ENCODE peak calls at places on chromosome 2, in four cellular contexts. Q is heart right ventricle, G is DND-41, H is IMR-90. F is an unnamed sample.

GRCh38 chr2:121485039-121485438 is 45.6 kb upstream of the RNU4ATAC start:
- DNase-seq in Q (no peak), G (no peak), H (peak; percentile 84), F (no peak)

GRCh38 chr2:102523647-102524046 is 50.6 kb downstream of the SLC9A4 start:
- DNase-seq in Q (no peak), G (no peak), H (no peak), F (no peak)

GRCh38 chr2:26754972-26755670 is 9.0 kb upstream of the SLC35F6 start:
- DNase-seq in Q (no peak), G (no peak), H (no peak), F (no peak)

GRCh38 chr2:71066856-71067255 is 1.6 kb upstream of the NAGK start:
- DNase-seq in Q (no peak), G (no peak), H (no peak), F (no peak)

GRCh38 chr2:230326453-230327417 is at the start of gene SP140L:
- DNase-seq in Q (peak; percentile 69), G (peak; percentile 85), H (peak; percentile 84), F (peak; percentile 70)

GRCh38 chr2:8659092-8659734 is 22.6 kb upstream of the ID2 start:
- DNase-seq in Q (no peak), G (no peak), H (no peak), F (no peak)

GRCh38 chr2:205768815-205769493 is 86.7 kb downstream of the NRP2 start:
- DNase-seq in Q (no peak), G (no peak), H (peak; percentile 60), F (no peak)

GRCh38 chr2:127188797-127189196 is 31.3 kb downstream of the CYP27C1 start:
- DNase-seq in Q (no peak), G (no peak), H (no peak), F (no peak)

GRCh38 chr2:132670961-132671781 is 1.2 kb upstream of the LYPD1 start:
- DNase-seq in Q (no peak), G (no peak), H (peak; percentile 97), F (no peak)

GRCh38 chr2:69382547-69382946 is 4.5 kb downstream of the GFPT1 start:
- DNase-seq in Q (no peak), G (no peak), H (no peak), F (no peak)

GRCh38 chr2:54386585-54386984 is 69.5 kb upstream of the SPTBN1 start:
- DNase-seq in Q (no peak), G (no peak), H (no peak), F (no peak)

GRCh38 chr2:187982668-187983067 is 309.0 kb upstream of the GULP1 start:
- DNase-seq in Q (peak; percentile 25), G (no peak), H (peak; percentile 92), F (no peak)

GRCh38 chr2:157743051-157743450 is 114.4 kb upstream of the ACVR1C start:
- DNase-seq in Q (no peak), G (no peak), H (no peak), F (no peak)

GRCh38 chr2:45816273-45816672 is 164.8 kb downstream of the PRKCE start:
- DNase-seq in Q (no peak), G (no peak), H (peak; percentile 52), F (no peak)

GRCh38 chr2:120571015-120571728 is 164.5 kb upstream of the GLI2 start:
- DNase-seq in Q (no peak), G (no peak), H (no peak), F (no peak)

GRCh38 chr2:156021326-156022040 is 311.0 kb downstream of the NR4A2 start:
- DNase-seq in Q (no peak), G (no peak), H (no peak), F (no peak)

GRCh38 chr2:14907014-14907612 is 274.6 kb downstream of the LRATD1 start:
- DNase-seq in Q (no peak), G (no peak), H (no peak), F (no peak)

GRCh38 chr2:144707927-144708326 is 188.0 kb upstream of the ZEB2 start:
- DNase-seq in Q (no peak), G (no peak), H (peak; percentile 24), F (no peak)

GRCh38 chr2:67918471-67918870 is 144.3 kb downstream of the C1D start:
- DNase-seq in Q (no peak), G (no peak), H (no peak), F (no peak)

GRCh38 chr2:173397539-173397938 is 42.9 kb downstream of the CDCA7 start:
- DNase-seq in Q (no peak), G (no peak), H (no peak), F (no peak)

GRCh38 chr2:144996225-144996795 is 476.4 kb upstream of the ZEB2 start:
- DNase-seq in Q (no peak), G (no peak), H (peak; percentile 70), F (no peak)

GRCh38 chr2:177317443-177317842 is 52.9 kb upstream of the NFE2L2 start:
- DNase-seq in Q (no peak), G (no peak), H (no peak), F (no peak)

GRCh38 chr2:196836440-196836839 is 27.3 kb upstream of the C2orf66 start:
- DNase-seq in Q (no peak), G (no peak), H (peak; percentile 41), F (no peak)

GRCh38 chr2:36780231-36780808 is 83.8 kb downstream of the VIT start:
- DNase-seq in Q (no peak), G (no peak), H (peak; percentile 66), F (no peak)

GRCh38 chr2:144516981-144517824 is 2.7 kb downstream of the ZEB2 start:
- DNase-seq in Q (peak; percentile 49), G (peak; percentile 33), H (peak; percentile 98), F (no peak)

GRCh38 chr2:168233166-168233565 is 14.2 kb downstream of the STK39 start:
- DNase-seq in Q (no peak), G (no peak), H (no peak), F (no peak)

GRCh38 chr2:59182249-59182648 is 941.1 kb upstream of the FANCL start:
- DNase-seq in Q (no peak), G (peak; percentile 14), H (peak; percentile 15), F (no peak)

GRCh38 chr2:10932345-10933151 is 20.8 kb downstream of the KCNF1 start:
- DNase-seq in Q (no peak), G (no peak), H (peak; percentile 36), F (no peak)

GRCh38 chr2:72367530-72368225 is 220.0 kb upstream of the CYP26B1 start:
- DNase-seq in Q (peak; percentile 61), G (no peak), H (peak; percentile 90), F (no peak)

GRCh38 chr2:128503358-128504241 is 184.9 kb upstream of the HS6ST1 start:
- DNase-seq in Q (no peak), G (peak; percentile 56), H (no peak), F (no peak)

GRCh38 chr2:163665817-163666216 is 70.0 kb downstream of the FIGN start:
- DNase-seq in Q (no peak), G (no peak), H (peak; percentile 49), F (no peak)

GRCh38 chr2:180555391-180555965 is 424.9 kb upstream of the UBE2E3 start:
- DNase-seq in Q (no peak), G (no peak), H (no peak), F (no peak)

GRCh38 chr2:180075763-180076362 is 68.8 kb upstream of the CWC22 start:
- DNase-seq in Q (no peak), G (no peak), H (no peak), F (no peak)

GRCh38 chr2:173191601-173192000 is 116.0 kb downstream of the MAP3K20 start:
- DNase-seq in Q (no peak), G (no peak), H (peak; percentile 55), F (no peak)

GRCh38 chr2:17892726-17893534 is 14.5 kb downstream of the KCNS3 start:
- DNase-seq in Q (no peak), G (no peak), H (no peak), F (no peak)

DNA sequence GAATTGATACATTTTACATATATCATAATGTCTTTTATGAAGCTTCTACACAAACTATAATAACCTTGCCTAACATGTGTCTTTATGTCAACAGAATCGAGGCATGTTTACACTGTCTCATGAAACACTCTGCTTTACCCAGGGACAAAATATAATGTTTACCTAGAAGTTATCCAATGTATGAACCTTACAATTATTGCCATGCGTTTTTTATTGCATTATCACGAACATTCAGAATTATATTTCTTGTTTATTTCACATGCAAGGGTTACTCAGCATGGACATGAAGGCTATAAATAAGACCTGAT is 19.8 kb downstream of the LONRF2 start:
- DNase-seq in Q (no peak), G (no peak), H (no peak), F (no peak)
- H3K27ac ChIP-seq in Q (no peak overlapping the region), G (no peak overlapping the region), H (no peak overlapping the region), F (no peak overlapping the region)

GRCh38 chr2:95208101-95208500 is 780 bp downstream of the ZNF892 start:
- DNase-seq in Q (no peak), G (no peak), H (peak; percentile 13), F (no peak)
- H3K9me3 ChIP-seq in Q (peaks cover 38% of the 10 kb centered on the region), G (peaks cover 36% of the 10 kb centered on the region), H (peaks cover 23% of the 10 kb centered on the region), F (peaks cover 28% of the 10 kb centered on the region)

DNA sequence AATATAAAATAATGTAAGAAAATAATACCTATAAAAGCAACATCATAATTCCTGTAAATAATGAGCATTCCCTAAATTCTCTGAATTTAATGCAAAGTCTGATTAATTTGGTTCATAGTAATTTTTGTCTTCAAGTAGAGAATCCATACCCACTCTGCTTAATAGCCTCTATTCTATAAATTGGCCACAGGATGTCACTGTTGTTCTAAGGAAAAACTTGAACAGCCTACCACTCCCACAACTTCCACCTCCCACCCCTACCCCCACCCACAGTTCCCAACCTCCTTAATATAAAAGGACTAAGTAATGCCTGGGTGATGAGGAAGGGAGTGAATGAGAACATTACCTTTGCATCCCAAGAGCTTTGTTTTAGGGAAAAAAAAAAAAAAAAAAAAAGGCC is 27.2 kb upstream of the BBS5 start:
- DNase-seq in Q (no peak), G (no peak), H (peak; percentile 58), F (no peak)
- TF ChIP-seq CTCF in Q (peak; percentile 48), G (peak; percentile 64), H (peak; percentile 63), F (no peak)

GRCh38 chr2:25169073-25169470 is 692 bp upstream of the POMC start:
- DNase-seq in Q (no peak), G (no peak), H (no peak), F (no peak)

GRCh38 chr2:25164526-25164925 is 3.9 kb downstream of the POMC start:
- DNase-seq in Q (peak; percentile 10), G (no peak), H (no peak), F (no peak)

GRCh38 chr2:25170888-25171287 is 2.5 kb upstream of the POMC start:
- DNase-seq in Q (no peak), G (no peak), H (no peak), F (no peak)

GRCh38 chr2:25168256-25169072 is at the start of gene POMC:
- DNase-seq in Q (no peak), G (no peak), H (peak; percentile 21), F (peak; percentile 6)

GRCh38 chr2:25165992-25166618 is 2.3 kb downstream of the POMC start:
- DNase-seq in Q (no peak), G (peak; percentile 43), H (no peak), F (peak; percentile 20)
- H3K27ac ChIP-seq in Q (no peak overlapping the region), G (no peak overlapping the region), H (no peak overlapping the region), F (no peak overlapping the region)

GRCh38 chr2:4483050-4483449 is 779.7 kb downstream of the DCDC2C start:
- DNase-seq in Q (no peak), G (no peak), H (no peak), F (no peak)
- H3K9me3 ChIP-seq in Q (peaks cover 26% of the 10 kb centered on the region), G (peaks cover 9% of the 10 kb centered on the region), H (peaks cover 15% of the 10 kb centered on the region), F (no peaks in the 10 kb centered on the region)